ENCODE peak calls at places on chromosome 7, in six cellular contexts. M is glutamatergic neuron, I is tibial nerve, Q is HCT116, H is Peyer's patch, S is neural crest cell. A is an unnamed sample.

GRCh38 chr7:33487998-33488682 is 358.8 kb downstream of the BBS9 start:
- DNase-seq in M (no peak), I (no peak), Q (no peak), H (no peak), S (no peak), A (no peak)

GRCh38 chr7:2969398-2970306 is 74.0 kb downstream of the CARD11 start:
- DNase-seq in M (no peak), I (no peak), Q (no peak), H (no peak), S (no peak), A (no peak)

GRCh38 chr7:159026271-159027047 is 118.2 kb downstream of the VIPR2 start:
- DNase-seq in M (no peak), I (no peak), Q (no peak), H (no peak), S (peak), A (no peak)

GRCh38 chr7:29797112-29797944 is 9.0 kb upstream of the WIPF3 start:
- DNase-seq in M (no peak), I (no peak), Q (no peak), H (no peak), S (no peak), A (no peak)

GRCh38 chr7:4841007-4841784 is 20.6 kb downstream of the PAPOLB start:
- DNase-seq in M (no peak), I (no peak), Q (no peak), H (no peak), S (no peak), A (no peak)

GRCh38 chr7:140403878-140404564 is at the start of gene RAB19:
- DNase-seq in M (no peak), I (no peak), Q (peak), H (peak), S (no peak), A (peak)

GRCh38 chr7:127976056-127976455 is 55.2 kb downstream of the LRRC4 start:
- DNase-seq in M (no peak), I (no peak), Q (no peak), H (no peak), S (peak), A (no peak)

GRCh38 chr7:142855756-142856564 is 1.1 kb downstream of the EPHB6 start:
- DNase-seq in M (no peak), I (peak), Q (no peak), H (no peak), S (no peak), A (no peak)

GRCh38 chr7:44884553-44885393 is 557 bp downstream of the PURB start:
- DNase-seq in M (peak), I (peak), Q (no peak), H (peak), S (peak), A (peak)

GRCh38 chr7:112504093-112504695 is 23.4 kb downstream of the LSMEM1 start:
- DNase-seq in M (no peak), I (no peak), Q (no peak), H (no peak), S (no peak), A (no peak)

GRCh38 chr7:52719677-52720076 is 315.8 kb upstream of the POM121L12 start:
- DNase-seq in M (no peak), I (no peak), Q (no peak), H (no peak), S (no peak), A (no peak)

GRCh38 chr7:134420509-134421125 is 38.3 kb downstream of the AKR1B1 start:
- DNase-seq in M (peak), I (peak), Q (peak), H (no peak), S (peak), A (no peak)

GRCh38 chr7:855686-856369 is 20.5 kb upstream of the GET4 start:
- DNase-seq in M (no peak), I (no peak), Q (no peak), H (no peak), S (no peak), A (no peak)

GRCh38 chr7:79951415-79951814 is 183.2 kb upstream of the GNAI1 start:
- DNase-seq in M (no peak), I (no peak), Q (no peak), H (no peak), S (no peak), A (no peak)

GRCh38 chr7:105799677-105800076 is 76.7 kb downstream of the ATXN7L1 start:
- DNase-seq in M (no peak), I (no peak), Q (no peak), H (no peak), S (no peak), A (no peak)

GRCh38 chr7:71005109-71005508 is 126.8 kb upstream of the GALNT17 start:
- DNase-seq in M (no peak), I (no peak), Q (no peak), H (no peak), S (no peak), A (no peak)

GRCh38 chr7:151115836-151116418 is 29.7 kb downstream of the AGAP3 start:
- DNase-seq in M (no peak), I (no peak), Q (peak), H (no peak), S (no peak), A (no peak)

GRCh38 chr7:43847496-43847895 is 21.8 kb downstream of the MRPS24 start:
- DNase-seq in M (no peak), I (no peak), Q (no peak), H (no peak), S (no peak), A (no peak)

GRCh38 chr7:3289996-3290395 is 11.1 kb upstream of the SDK1 start:
- DNase-seq in M (no peak), I (no peak), Q (no peak), H (no peak), S (no peak), A (no peak)

GRCh38 chr7:20217193-20217948 is at the start of gene MACC1:
- DNase-seq in M (no peak), I (no peak), Q (peak), H (peak), S (no peak), A (no peak)

GRCh38 chr7:70014472-70015232 is 416.4 kb downstream of the AUTS2 start:
- DNase-seq in M (no peak), I (no peak), Q (no peak), H (no peak), S (no peak), A (no peak)

GRCh38 chr7:157853076-157853788 is 516.4 kb downstream of the DNAJB6 start:
- DNase-seq in M (no peak), I (no peak), Q (no peak), H (no peak), S (no peak), A (no peak)

GRCh38 chr7:77657427-77658331 is 38.6 kb upstream of the RSBN1L start:
- DNase-seq in M (no peak), I (peak), Q (peak), H (no peak), S (no peak), A (no peak)

GRCh38 chr7:43248961-43249807 is 136.7 kb downstream of the HECW1 start:
- DNase-seq in M (no peak), I (no peak), Q (peak), H (no peak), S (no peak), A (no peak)

GRCh38 chr7:82343-83155 is 109.8 kb upstream of the FAM20C start:
- DNase-seq in M (no peak), I (no peak), Q (no peak), H (no peak), S (no peak), A (no peak)

GRCh38 chr7:50956522-50957155 is 173.9 kb upstream of the GRB10 start:
- DNase-seq in M (no peak), I (no peak), Q (no peak), H (no peak), S (no peak), A (no peak)

GRCh38 chr7:44698046-44698580 is 50.5 kb upstream of the ZMIZ2 start:
- DNase-seq in M (no peak), I (no peak), Q (no peak), H (no peak), S (no peak), A (no peak)

GRCh38 chr7:150461520-150461919 is 11.1 kb downstream of the GIMAP8 start:
- DNase-seq in M (no peak), I (no peak), Q (no peak), H (no peak), S (no peak), A (no peak)

GRCh38 chr7:123655614-123656013 is at the start of gene LMOD2:
- DNase-seq in M (no peak), I (no peak), Q (no peak), H (no peak), S (no peak), A (no peak)

GRCh38 chr7:71594746-71595145 is 462.8 kb downstream of the GALNT17 start:
- DNase-seq in M (no peak), I (no peak), Q (no peak), H (no peak), S (no peak), A (no peak)

GRCh38 chr7:75980126-75980864 is 14.1 kb downstream of the TMEM120A start:
- DNase-seq in M (no peak), I (no peak), Q (no peak), H (no peak), S (no peak), A (no peak)

GRCh38 chr7:149126662-149127321 is 668 bp upstream of the ZNF425 start:
- DNase-seq in M (peak), I (no peak), Q (no peak), H (peak), S (peak), A (peak)

GRCh38 chr7:74567318-74567668 is 90.2 kb upstream of the GTF2I start:
- DNase-seq in M (no peak), I (no peak), Q (no peak), H (no peak), S (no peak), A (no peak)

GRCh38 chr7:148049068-148049467 is 541.5 kb upstream of the C7orf33 start:
- DNase-seq in M (no peak), I (no peak), Q (no peak), H (no peak), S (no peak), A (no peak)

GRCh38 chr7:130337410-130337971 is 7.1 kb upstream of the CPA5 start:
- DNase-seq in M (no peak), I (no peak), Q (no peak), H (no peak), S (no peak), A (no peak)
- TF ChIP-seq CTCF in M (no peak), I (no peak), Q (no peak), H (no peak), S (no peak), A (no peak)

DNA sequence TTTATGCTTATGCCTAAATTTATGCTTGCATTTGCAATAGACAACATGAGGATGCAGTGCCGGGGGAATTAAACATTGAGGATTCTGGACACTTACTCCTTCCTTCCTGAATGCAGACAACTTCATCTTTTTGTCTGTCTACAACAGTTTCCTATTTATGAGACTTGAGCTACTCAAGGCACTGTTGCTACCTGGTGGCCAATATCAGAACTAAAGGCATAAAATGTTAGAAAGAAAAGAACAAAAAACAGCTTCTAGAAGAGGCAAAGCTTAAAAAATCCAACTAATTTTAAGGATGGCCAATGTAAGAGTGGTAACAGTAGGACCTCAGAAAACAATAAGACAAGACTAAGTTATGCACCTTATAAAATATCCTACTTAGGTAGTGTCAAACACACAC is 144.5 kb upstream of the PTN start:
- DNase-seq in M (no peak), I (no peak), Q (no peak), H (no peak), S (no peak), A (no peak)
- TF ChIP-seq CTCF in M (no peak), I (no peak), Q (no peak), H (no peak), S (peak), A (no peak)

DNA sequence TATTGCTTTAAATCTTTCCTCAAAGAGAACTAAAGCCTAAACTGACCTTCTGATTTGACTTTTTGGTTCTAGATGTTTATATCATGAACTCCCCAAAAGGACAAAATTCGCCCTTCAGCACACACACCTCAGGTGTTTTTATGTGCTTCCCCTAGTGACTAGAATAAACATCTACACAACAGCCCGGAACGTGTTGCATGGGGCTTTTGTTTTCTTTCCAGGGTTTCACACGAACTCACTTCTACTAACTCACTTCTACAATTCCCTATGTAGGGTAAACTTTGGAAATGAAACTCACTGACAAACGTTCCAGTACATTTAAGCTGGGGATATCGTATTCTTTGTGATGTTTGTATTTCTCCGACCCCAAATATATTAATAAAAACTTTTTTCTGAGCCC is 1.4 kb downstream of the TRA2A start:
- DNase-seq in M (no peak), I (no peak), Q (no peak), H (no peak), S (no peak), A (no peak)
- TF ChIP-seq CTCF in M (no peak), I (no peak), Q (peak), H (peak), S (peak), A (no peak)

DNA sequence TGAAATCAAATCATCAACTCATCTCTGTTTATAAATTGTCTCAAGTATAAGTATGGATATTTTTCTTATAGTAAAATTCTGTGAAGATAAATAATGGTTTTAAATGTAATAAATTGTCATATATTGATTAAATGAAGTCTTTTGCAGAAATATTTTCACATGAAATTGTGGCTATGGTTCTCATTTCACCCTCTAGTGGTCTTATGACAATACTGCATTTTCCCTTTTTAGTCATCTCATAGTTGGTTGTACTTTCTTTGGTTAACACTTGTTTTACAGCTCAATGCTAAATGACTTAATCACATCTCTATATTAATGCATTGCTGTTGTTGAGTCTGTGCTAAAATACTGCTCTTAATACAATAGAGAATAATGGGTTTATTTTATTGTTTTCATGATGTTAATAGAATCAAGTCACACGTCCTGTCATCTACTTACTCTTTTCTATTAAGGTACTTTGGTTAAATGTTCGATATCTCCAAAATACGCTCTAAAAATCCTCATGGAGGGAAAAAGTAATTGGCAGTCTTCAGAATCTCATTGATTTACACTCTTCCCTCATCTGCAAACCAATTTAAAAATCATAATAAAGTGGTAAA is 38.0 kb upstream of the CACNA2D1 start:
- DNase-seq in M (no peak), I (no peak), Q (peak), H (no peak), S (no peak), A (no peak)
- TF ChIP-seq CTCF in M (peak), I (peak), Q (peak), H (peak), S (peak), A (peak)

A was measured in natural killer cell.